ENCODE peak calls at places on chromosomes 1 and 21, in five cellular contexts. J is breast epithelium, N is GM12891, T is sigmoid colon, E is prostate gland. V is an unnamed sample.

GRCh38 chr1:178541829-178542553 is 29.1 kb downstream of the TEX35 start:
- DNase-seq in J (no peak), N (peak), T (no peak), E (peak), V (peak)

GRCh38 chr21:42107881-42108553 is 36.9 kb downstream of the UMODL1 start:
- DNase-seq in J (no peak), N (peak), T (no peak), E (peak), V (peak)

GRCh38 chr1:89547563-89548485 is 23.2 kb downstream of the LRRC8B start:
- DNase-seq in J (no peak), N (no peak), T (no peak), E (peak), V (no peak)

GRCh38 chr21:20875741-20876140 is 122.5 kb upstream of the NCAM2 start:
- DNase-seq in J (no peak), N (no peak), T (no peak), E (no peak), V (no peak)

GRCh38 chr1:226428348-226429050 is 20.6 kb upstream of the PARP1 start:
- DNase-seq in J (no peak), N (no peak), T (no peak), E (no peak), V (no peak)

GRCh38 chr1:234925440-234926251 is 203.0 kb downstream of the TOMM20 start:
- DNase-seq in J (no peak), N (no peak), T (no peak), E (peak), V (no peak)

GRCh38 chr1:198519639-198520501 is 20.6 kb downstream of the ATP6V1G3 start:
- DNase-seq in J (no peak), N (no peak), T (no peak), E (no peak), V (no peak)

GRCh38 chr1:230232352-230232751 is 165.3 kb downstream of the GALNT2 start:
- DNase-seq in J (no peak), N (no peak), T (no peak), E (no peak), V (no peak)

GRCh38 chr1:178540646-178541045 is 27.7 kb downstream of the TEX35 start:
- DNase-seq in J (no peak), N (no peak), T (no peak), E (no peak), V (no peak)

GRCh38 chr1:243287652-243288051 is 31.8 kb downstream of the SDCCAG8 start:
- DNase-seq in J (no peak), N (peak), T (no peak), E (no peak), V (no peak)

GRCh38 chr21:34027727-34028461 is 45.5 kb upstream of the MRPS6 start:
- DNase-seq in J (no peak), N (no peak), T (no peak), E (no peak), V (no peak)

GRCh38 chr1:208520700-208521099 is 276.5 kb upstream of the PLXNA2 start:
- DNase-seq in J (no peak), N (no peak), T (no peak), E (no peak), V (no peak)

GRCh38 chr1:11828511-11828910 is 19.1 kb downstream of the NPPA start:
- DNase-seq in J (no peak), N (no peak), T (peak), E (no peak), V (no peak)

GRCh38 chr1:29362116-29362515 is 125.8 kb downstream of the PTPRU start:
- DNase-seq in J (no peak), N (no peak), T (no peak), E (no peak), V (no peak)

GRCh38 chr21:29221259-29221744 is 77.4 kb upstream of the BACH1 start:
- DNase-seq in J (no peak), N (no peak), T (no peak), E (no peak), V (no peak)

GRCh38 chr1:234780531-234781162 is 170.7 kb upstream of the IRF2BP2 start:
- DNase-seq in J (no peak), N (no peak), T (no peak), E (no peak), V (no peak)

GRCh38 chr1:238951809-238952208 is 434.6 kb upstream of the CHRM3 start:
- DNase-seq in J (no peak), N (no peak), T (no peak), E (no peak), V (no peak)

GRCh38 chr21:43827015-43827611 is 37.7 kb downstream of the RRP1 start:
- DNase-seq in J (no peak), N (no peak), T (peak), E (no peak), V (no peak)

GRCh38 chr1:19945914-19946313 is 22.5 kb upstream of the PLA2G2E start:
- DNase-seq in J (no peak), N (no peak), T (no peak), E (no peak), V (no peak)

GRCh38 chr1:213136190-213136917 is 85.3 kb downstream of the RPS6KC1 start:
- DNase-seq in J (no peak), N (no peak), T (no peak), E (no peak), V (no peak)

GRCh38 chr1:159067699-159068621 is 8.6 kb downstream of the AIM2 start:
- DNase-seq in J (no peak), N (no peak), T (no peak), E (no peak), V (no peak)

GRCh38 chr21:16573581-16573980 is 843.8 kb downstream of the USP25 start:
- DNase-seq in J (no peak), N (no peak), T (no peak), E (no peak), V (no peak)

GRCh38 chr1:113091988-113092602 is 19.1 kb downstream of the LRIG2 start:
- DNase-seq in J (no peak), N (no peak), T (no peak), E (no peak), V (no peak)

GRCh38 chr21:42746593-42747266 is 93.3 kb downstream of the PDE9A start:
- DNase-seq in J (no peak), N (no peak), T (peak), E (no peak), V (no peak)

GRCh38 chr1:235980976-235981375 is 83.9 kb downstream of the NID1 start:
- DNase-seq in J (no peak), N (no peak), T (no peak), E (no peak), V (no peak)

GRCh38 chr1:3654549-3655281 is 2.4 kb downstream of the TP73 start:
- DNase-seq in J (peak), N (no peak), T (no peak), E (no peak), V (no peak)

GRCh38 chr1:168342572-168343280 is 62.0 kb downstream of the TBX19 start:
- DNase-seq in J (peak), N (peak), T (peak), E (peak), V (peak)

GRCh38 chr1:66325594-66326380 is 208.2 kb upstream of the SGIP1 start:
- DNase-seq in J (no peak), N (no peak), T (no peak), E (no peak), V (no peak)

GRCh38 chr1:66326867-66327266 is 207.1 kb upstream of the SGIP1 start:
- DNase-seq in J (no peak), N (no peak), T (no peak), E (no peak), V (no peak)

GRCh38 chr1:66327582-66327981 is 206.4 kb upstream of the SGIP1 start:
- DNase-seq in J (no peak), N (no peak), T (no peak), E (no peak), V (no peak)

GRCh38 chr1:66320231-66320630 is 213.7 kb upstream of the SGIP1 start:
- DNase-seq in J (no peak), N (no peak), T (no peak), E (no peak), V (no peak)

GRCh38 chr1:66323958-66324357 is 210.0 kb upstream of the SGIP1 start:
- DNase-seq in J (no peak), N (no peak), T (no peak), E (no peak), V (no peak)
- TF ChIP-seq POLR2AphosphoS5 in J (no peak), N (no peak), T (no peak), E (no peak), V (no peak)

DNA sequence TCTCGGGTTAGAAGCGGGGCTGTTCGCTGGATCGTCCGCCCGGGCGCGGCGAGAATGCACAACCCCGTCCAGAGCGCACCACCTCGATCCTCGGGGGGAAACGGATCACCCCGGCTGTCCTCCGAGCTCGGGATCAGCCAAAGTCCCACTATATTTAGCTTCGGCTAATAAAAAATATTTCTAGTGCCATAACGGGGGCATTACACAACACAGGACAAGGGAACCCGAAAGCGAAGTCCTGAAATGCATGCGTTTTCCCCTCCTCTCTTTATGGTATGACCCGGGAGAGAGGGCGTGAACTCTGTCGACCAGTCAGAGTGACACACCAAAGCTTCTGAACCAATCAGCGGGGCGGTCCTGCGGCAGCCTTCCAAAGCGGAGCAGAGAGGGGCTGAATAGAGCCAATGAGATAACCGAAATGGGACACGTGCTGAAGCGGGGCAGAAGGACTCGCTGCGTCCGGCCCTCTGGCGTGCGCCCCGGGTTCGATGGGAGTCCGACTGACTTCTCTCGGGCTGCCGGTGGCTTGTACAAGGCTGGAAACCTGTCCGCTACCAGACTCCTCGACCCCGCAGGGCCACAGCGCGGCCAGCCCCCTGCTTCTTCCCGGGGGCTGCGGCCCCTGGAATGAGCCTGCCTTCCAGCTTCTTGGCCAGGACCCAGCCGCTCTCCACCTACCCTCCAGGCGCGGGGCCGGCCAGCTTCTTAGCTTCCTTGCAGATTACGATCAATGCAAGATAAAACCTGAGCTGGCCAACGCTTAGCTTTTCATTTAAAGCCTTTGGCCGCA is at the start of gene ALDH4A1:
- DNase-seq in J (peak), N (peak), T (peak), E (peak), V (peak)
- TF ChIP-seq POLR2A in J (no peak), N (peak), T (no peak), E (peak), V (peak)

DNA sequence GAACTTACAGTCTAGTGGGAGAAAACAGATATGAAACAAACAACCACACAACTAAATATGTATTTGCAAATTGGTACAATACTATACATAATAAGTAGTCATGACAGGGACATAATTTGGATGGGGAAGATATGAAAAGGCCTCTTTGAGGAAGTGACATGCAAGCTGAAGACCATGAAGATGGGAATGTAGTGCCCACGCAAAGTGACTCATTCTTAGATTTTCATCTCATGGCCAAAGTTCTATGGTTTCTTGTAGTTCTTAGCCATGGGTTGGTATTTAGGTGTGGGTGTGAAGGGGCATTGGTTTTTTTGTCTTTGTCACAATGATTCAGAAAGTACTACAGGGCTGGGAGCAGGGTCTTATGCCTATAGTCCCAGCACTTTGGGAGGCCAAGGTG is 105.4 kb upstream of the FAM78B start:
- DNase-seq in J (no peak), N (no peak), T (no peak), E (no peak), V (no peak)
- TF ChIP-seq POLR2AphosphoS5 in J (no peak), N (no peak), T (no peak), E (no peak), V (no peak)

DNA sequence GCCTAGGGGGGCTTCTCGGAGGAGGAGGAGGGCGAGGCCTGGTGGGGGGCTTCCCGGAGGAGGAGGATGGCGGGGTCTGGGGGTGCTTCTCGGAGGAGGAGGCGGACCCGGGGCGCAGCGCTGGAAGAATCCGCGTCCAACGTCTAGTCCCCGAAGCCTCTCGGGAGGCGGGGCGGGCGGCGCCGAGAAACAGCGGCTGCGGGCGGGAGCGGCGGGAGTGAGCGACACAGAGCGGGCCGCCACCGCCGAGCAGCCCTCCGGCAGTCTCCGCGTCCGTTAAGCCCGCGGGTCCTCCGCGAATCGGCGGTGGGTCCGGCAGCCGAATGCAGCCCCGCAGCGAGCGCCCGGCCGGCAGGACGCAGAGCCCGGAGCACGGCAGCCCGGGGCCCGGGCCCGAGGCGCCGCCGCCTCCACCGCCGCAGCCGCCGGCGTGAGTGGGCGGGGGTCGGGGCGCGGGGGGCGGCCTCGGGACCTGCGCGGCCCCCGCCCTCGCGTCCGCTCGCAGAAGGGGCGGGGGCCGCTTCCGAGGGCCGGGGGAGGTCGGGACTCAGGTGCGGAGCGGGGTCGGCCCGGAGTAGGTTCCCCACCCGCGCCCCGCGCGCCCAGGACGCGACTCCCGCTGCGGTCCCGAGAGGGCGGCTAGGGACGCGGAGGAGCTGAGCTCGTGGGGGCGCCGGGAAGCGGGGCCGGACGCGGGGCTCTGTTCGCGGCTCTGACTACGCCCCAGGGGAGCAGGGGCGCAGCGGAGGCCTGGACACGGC is at the start of gene KLHL17:
- DNase-seq in J (no peak), N (peak), T (no peak), E (peak), V (peak)
- TF ChIP-seq POLR2A in J (no peak), N (no peak), T (no peak), E (no peak), V (no peak)

DNA sequence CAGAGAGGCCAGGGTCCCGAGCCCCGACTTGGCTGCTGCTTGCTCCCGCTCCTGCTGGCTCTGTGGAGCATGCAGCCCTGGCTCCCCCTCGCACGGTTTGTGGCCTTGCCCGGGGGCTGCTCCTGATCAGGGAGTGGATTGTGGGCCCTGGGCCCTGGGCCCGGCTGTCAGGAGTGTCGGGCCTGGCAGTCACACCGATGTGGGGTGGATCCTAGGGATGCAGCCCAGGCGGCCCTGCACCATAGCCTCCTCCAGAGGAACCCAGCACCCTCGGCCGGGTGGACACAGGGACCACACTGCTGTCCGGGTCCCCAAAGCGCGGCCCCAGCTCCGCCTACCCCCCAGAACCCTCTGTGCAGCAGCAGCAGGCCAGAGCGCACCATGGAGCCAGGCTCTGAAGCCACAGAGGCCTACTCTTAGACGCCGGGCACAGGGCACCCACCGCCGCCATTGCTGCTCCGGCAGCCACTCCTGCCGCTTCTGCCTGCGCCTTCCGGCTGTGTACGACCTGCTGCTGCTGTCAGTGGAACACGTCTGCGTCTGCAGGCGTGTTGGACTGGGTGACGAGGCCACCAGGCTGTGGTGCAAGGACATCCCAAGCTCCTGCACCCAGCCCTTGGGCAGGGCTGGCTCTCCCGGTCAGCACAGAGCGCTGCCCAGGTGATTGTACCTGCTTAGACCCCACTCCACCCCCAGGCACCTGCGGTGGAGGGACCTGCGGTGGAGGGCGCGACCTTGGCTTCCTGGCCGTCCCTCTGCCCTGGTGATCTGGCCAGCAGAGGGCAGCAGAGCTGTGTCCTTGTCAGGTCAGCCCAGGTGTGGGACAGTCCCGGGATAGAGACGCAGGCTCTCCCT is 9.6 kb downstream of the SLX9 start:
- DNase-seq in J (peak), N (peak), T (peak), E (peak), V (peak)
- TF ChIP-seq POLR2AphosphoS5 in J (no peak), N (no peak), T (peak), E (peak), V (no peak)

GRCh38 chr1:228379165-228379460 is 27.5 kb downstream of the TRIM11 start:
- DNase-seq in J (no peak), N (no peak), T (peak), E (no peak), V (no peak)

GRCh38 chr1:228377664-228378452 is 28.8 kb downstream of the TRIM11 start:
- DNase-seq in J (no peak), N (no peak), T (peak), E (no peak), V (peak)

GRCh38 chr1:228379666-228380065 is 27.0 kb downstream of the TRIM11 start:
- DNase-seq in J (no peak), N (no peak), T (peak), E (no peak), V (no peak)

GRCh38 chr1:228376651-228377631 is 29.7 kb downstream of the TRIM11 start:
- DNase-seq in J (no peak), N (no peak), T (peak), E (no peak), V (no peak)

DNA sequence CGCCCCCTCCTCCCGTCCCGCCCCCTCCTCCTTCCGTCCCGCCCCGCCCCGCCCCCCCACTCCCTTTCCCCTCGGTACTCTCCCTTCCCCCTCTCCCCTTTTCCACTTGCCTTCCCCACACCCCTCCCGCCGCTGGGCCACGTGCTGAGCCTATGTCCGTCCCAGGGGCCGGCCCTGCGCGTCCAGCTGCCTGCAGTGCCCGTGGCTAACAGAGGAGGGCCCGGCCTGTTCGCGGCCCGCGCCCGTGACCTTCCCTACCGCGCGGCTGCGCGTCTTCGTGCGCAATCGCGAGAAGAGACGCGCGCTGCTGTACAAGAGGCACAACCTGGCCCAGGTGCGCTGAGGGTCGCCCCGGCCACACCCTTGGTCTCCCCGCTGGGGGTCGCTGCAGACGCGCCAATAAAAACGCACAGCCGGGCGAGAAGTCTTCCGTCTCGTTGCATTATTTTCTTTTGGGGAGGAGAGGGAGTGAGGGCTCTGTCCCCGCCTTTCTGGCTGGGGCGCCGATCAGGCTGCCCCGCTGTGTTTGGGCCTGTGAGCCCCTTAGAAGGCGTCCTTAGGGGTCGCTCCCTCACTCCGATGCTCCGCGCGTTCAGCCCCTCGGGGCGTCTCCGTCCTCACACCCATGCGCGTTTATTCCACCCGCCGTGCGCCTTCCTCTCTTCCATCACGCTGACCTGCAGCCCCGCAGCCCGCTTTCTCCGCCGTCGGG is 28.0 kb downstream of the TRIM11 start:
- DNase-seq in J (peak), N (peak), T (peak), E (no peak), V (no peak)
- TF ChIP-seq POLR2A in J (no peak), N (no peak), T (no peak), E (no peak), V (no peak)

GRCh38 chr1:25744140-25744581 is 55.8 kb upstream of the SELENON start:
- DNase-seq in J (peak), N (no peak), T (peak), E (peak), V (no peak)

GRCh38 chr1:25744636-25745425 is 55.2 kb upstream of the SELENON start:
- DNase-seq in J (no peak), N (no peak), T (no peak), E (no peak), V (no peak)

GRCh38 chr1:25742316-25742715 is 57.7 kb upstream of the SELENON start:
- DNase-seq in J (no peak), N (no peak), T (no peak), E (no peak), V (no peak)

GRCh38 chr1:25746299-25747045 is 53.5 kb upstream of the SELENON start:
- DNase-seq in J (no peak), N (no peak), T (no peak), E (no peak), V (no peak)

GRCh38 chr1:25743164-25744139 is 56.5 kb upstream of the SELENON start:
- DNase-seq in J (peak), N (no peak), T (peak), E (peak), V (no peak)
- TF ChIP-seq POLR2AphosphoS5 in J (peak), N (no peak), T (peak), E (peak), V (no peak)

GRCh38 chr1:27563407-27564263 is 40.3 kb downstream of the AHDC1 start:
- DNase-seq in J (no peak), N (no peak), T (peak), E (no peak), V (no peak)
- TF ChIP-seq POLR2A in J (no peak), N (no peak), T (no peak), E (no peak), V (no peak)

V was measured in GM12892.